ENCODE peak calls at places on chromosomes 13 and 19, in ten cellular contexts. O is SJSA1, G is transverse colon, A is A673, P is cardiac muscle cell, U is upper lobe of right lung, X is dorsolateral prefrontal cortex, Q is hepatocyte, R is Peyer's patch, I is uterus. N is an unnamed sample.

GRCh38 chr13:37340911-37341670 is 235.6 kb upstream of the CSNK1A1L start:
- DNase-seq in O (no peak), G (no peak), A (no peak), P (no peak), U (no peak), X (no peak), Q (no peak), R (no peak), I (no peak), N (no peak)

GRCh38 chr13:41389580-41389979 is 67.8 kb upstream of the RGCC start:
- DNase-seq in O (no peak), G (no peak), A (no peak), P (no peak), U (no peak), X (no peak), Q (no peak), R (no peak), I (no peak), N (no peak)

GRCh38 chr13:28464861-28465260 is 30.1 kb downstream of the FLT1 start:
- DNase-seq in O (no peak), G (no peak), A (no peak), P (no peak), U (no peak), X (no peak), Q (no peak), R (no peak), I (no peak), N (no peak)

GRCh38 chr19:49135686-49136085 is 16.3 kb downstream of the PPFIA3 start:
- DNase-seq in O (no peak), G (no peak), A (no peak), P (no peak), U (no peak), X (no peak), Q (no peak), R (no peak), I (no peak), N (no peak)

GRCh38 chr19:32373614-32374295 is 28.3 kb downstream of the ZNF507 start:
- DNase-seq in O (peak), G (peak), A (peak), P (peak), U (no peak), X (peak), Q (peak), R (no peak), I (peak), N (peak)

GRCh38 chr13:34901577-34901976 is 40.5 kb upstream of the NBEA start:
- DNase-seq in O (no peak), G (no peak), A (no peak), P (no peak), U (no peak), X (no peak), Q (no peak), R (no peak), I (no peak), N (no peak)

GRCh38 chr19:30593358-30593757 is 221.2 kb downstream of the ZNF536 start:
- DNase-seq in O (no peak), G (peak), A (no peak), P (no peak), U (no peak), X (no peak), Q (no peak), R (no peak), I (no peak), N (no peak)

GRCh38 chr19:4591296-4591695 is 31.8 kb upstream of the SEMA6B start:
- DNase-seq in O (no peak), G (no peak), A (no peak), P (no peak), U (no peak), X (no peak), Q (no peak), R (no peak), I (no peak), N (no peak)

GRCh38 chr19:21638776-21639175 is 128.6 kb downstream of the ZNF100 start:
- DNase-seq in O (no peak), G (no peak), A (no peak), P (no peak), U (no peak), X (no peak), Q (no peak), R (no peak), I (no peak), N (no peak)

GRCh38 chr19:16573296-16573695 is 1.1 kb upstream of the SLC35E1 start:
- DNase-seq in O (no peak), G (no peak), A (no peak), P (no peak), U (no peak), X (no peak), Q (no peak), R (no peak), I (no peak), N (no peak)

GRCh38 chr19:16571283-16571682 is 932 bp downstream of the SLC35E1 start:
- DNase-seq in O (no peak), G (no peak), A (peak), P (no peak), U (no peak), X (no peak), Q (no peak), R (no peak), I (no peak), N (no peak)

GRCh38 chr19:16569609-16570320 is 2.5 kb downstream of the SLC35E1 start:
- DNase-seq in O (no peak), G (no peak), A (no peak), P (no peak), U (peak), X (no peak), Q (no peak), R (no peak), I (no peak), N (no peak)

GRCh38 chr19:16572332-16573211 is at the start of gene SLC35E1:
- DNase-seq in O (peak), G (peak), A (peak), P (peak), U (peak), X (peak), Q (peak), R (peak), I (peak), N (peak)

DNA sequence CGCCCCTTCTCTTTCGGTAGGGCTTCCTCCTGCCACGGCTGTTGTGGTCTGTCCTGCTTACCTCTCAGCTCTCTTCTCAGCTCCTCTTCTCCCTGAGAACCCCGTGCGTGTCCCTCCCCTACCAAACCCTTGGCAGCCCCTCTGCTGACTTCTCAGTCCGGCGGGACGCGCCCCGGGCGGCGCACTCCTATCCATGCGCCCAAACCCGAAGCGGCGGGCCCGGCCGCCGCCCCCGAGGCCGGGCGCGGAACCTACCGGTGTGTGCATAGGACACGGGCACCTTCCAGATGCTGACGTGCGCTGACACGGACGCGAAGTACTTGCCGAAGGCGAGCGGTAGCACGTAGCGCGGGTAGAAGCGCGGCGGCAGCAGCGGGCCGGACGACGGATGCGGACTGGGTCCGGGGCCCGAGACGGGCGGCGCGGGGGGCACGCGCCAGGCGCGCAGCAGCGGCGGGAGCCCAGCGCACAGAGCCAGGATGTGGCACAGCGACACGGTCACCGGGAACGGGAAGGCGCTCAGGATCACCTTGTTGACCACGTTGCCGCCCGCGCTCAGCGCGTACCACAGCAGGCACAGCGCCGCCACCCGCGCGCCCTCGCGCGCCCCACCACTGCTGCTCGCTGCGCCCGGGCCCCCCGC is 405 bp downstream of the SLC35E1 start:
- DNase-seq in O (peak), G (peak), A (peak), P (no peak), U (no peak), X (no peak), Q (peak), R (peak), I (no peak), N (no peak)
- H3K27ac ChIP-seq in O (peak), G (peak), A (peak), P (peak), U (peak), X (peak), Q (peak), R (peak), I (peak), N (peak)

GRCh38 chr19:17334414-17335409 is at the start of gene ANO8:
- DNase-seq in O (peak), G (peak), A (peak), P (peak), U (peak), X (peak), Q (peak), R (peak), I (peak), N (peak)
- H3K4me3 ChIP-seq in O (peak), G (peak), A (peak), P (peak), U (peak), X (peak), Q (peak), R (peak), I (peak), N (peak)

DNA sequence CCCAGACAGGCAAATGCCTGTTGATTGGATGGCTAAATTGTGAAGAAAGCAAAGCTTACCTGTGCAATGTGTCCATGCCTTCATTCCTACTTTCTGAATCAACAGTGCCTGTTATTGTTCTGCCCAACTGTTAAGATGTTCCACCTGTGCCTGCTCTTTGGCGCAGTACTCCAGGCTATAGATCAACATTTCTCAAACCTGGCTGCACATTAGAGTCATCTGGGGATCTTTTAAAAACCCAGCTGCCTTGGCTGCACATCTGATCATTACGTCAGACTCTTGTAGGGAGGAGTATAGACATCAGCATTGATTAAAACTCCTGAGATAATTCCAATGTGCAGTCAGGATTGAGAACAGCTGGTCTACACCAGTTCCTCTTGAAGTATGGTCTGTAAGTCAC is 16.2 kb upstream of the CPB2 start:
- DNase-seq in O (no peak), G (no peak), A (no peak), P (no peak), U (no peak), X (no peak), Q (no peak), R (no peak), I (no peak), N (no peak)
- H3K27ac ChIP-seq in O (no peak), G (no peak), A (peak), P (no peak), U (no peak), X (peak), Q (no peak), R (no peak), I (no peak), N (no peak)

GRCh38 chr13:93226623-93227279 is at the start of gene GPC6:
- DNase-seq in O (peak), G (peak), A (peak), P (peak), U (no peak), X (peak), Q (peak), R (no peak), I (no peak), N (no peak)
- H3K4me3 ChIP-seq in O (peak), G (peak), A (peak), P (peak), U (peak), X (peak), Q (peak), R (peak), I (peak), N (peak)

DNA sequence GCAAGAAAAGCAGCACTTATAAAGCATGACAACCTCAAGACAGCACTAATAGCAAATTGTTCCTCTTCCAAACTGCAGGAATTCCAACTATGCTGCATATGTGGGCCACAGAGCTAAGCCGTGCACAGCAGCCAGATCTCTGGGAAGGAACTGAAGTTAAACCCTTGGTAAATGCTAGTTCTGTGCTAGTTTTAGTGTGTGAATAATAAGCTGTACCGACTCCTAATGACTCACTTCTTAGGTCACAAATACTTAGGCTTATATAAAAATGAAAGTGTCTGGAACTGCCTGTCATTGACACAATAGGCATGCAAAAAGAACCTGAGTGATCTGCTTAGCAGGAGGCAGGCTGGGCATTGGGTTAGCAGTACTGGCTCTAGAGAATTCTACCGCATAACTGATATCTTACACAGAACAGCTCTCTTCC is 21.2 kb upstream of the GTF3A start:
- DNase-seq in O (peak), G (no peak), A (peak), P (peak), U (no peak), X (no peak), Q (peak), R (no peak), I (no peak), N (no peak)
- H3K27ac ChIP-seq in O (no peak), G (peak), A (no peak), P (peak), U (peak), X (no peak), Q (peak), R (peak), I (no peak), N (peak)

DNA sequence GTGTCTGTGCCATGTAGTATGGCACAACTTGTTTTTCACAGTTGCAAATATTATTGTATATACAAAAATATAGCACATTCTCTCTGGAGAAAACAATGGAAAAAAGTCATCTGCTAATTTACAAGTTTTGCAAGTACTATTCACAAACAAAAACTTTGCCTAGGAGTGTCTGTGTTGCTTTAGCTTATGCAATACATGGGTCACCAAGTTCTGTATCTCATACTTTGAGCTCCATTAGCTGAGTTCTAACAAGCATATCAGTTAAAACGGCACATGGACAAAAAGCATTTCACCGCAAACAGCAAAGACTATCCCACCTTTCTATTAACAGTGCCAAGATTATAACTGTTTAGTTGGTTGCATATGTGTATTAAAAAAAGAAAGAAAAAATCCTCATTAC is 4.6 kb downstream of the SPRY2 start:
- DNase-seq in O (no peak), G (no peak), A (no peak), P (no peak), U (no peak), X (no peak), Q (no peak), R (no peak), I (no peak), N (no peak)
- H3K4me3 ChIP-seq in O (no peak), G (peak), A (no peak), P (peak), U (peak), X (peak), Q (peak), R (no peak), I (peak), N (peak)

DNA sequence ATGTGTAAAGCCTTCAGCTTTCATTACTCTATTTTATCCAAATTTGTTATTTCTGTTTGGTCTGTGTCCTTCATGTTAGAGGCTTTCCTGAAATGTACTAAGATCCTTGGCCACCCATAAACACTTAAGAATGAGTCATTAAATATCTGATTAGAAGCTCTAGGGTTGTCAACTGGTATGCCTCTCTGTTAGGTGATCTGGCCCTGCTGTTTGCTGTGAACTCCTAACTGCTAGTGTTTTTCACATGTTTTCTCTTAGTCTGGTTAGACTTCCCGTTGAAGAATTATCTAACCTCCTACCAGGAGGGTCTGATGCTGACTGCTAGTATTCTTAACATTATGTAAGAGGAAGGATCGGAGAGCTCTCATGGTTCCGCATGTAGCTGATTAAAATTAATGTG is 207.0 kb upstream of the SPRY2 start:
- DNase-seq in O (no peak), G (no peak), A (no peak), P (no peak), U (no peak), X (no peak), Q (no peak), R (no peak), I (no peak), N (no peak)
- H3K27ac ChIP-seq in O (no peak), G (no peak), A (no peak), P (no peak), U (no peak), X (no peak), Q (no peak), R (no peak), I (no peak), N (peak)

GRCh38 chr19:17553256-17553655 is 2.2 kb upstream of the COLGALT1 start:
- DNase-seq in O (no peak), G (peak), A (peak), P (no peak), U (no peak), X (peak), Q (no peak), R (no peak), I (peak), N (no peak)

GRCh38 chr19:17555480-17555928 is at the start of gene COLGALT1:
- DNase-seq in O (peak), G (peak), A (peak), P (peak), U (peak), X (peak), Q (peak), R (peak), I (peak), N (peak)

GRCh38 chr19:17556995-17557394 is 1.5 kb downstream of the COLGALT1 start:
- DNase-seq in O (no peak), G (no peak), A (no peak), P (no peak), U (no peak), X (no peak), Q (no peak), R (no peak), I (no peak), N (no peak)

GRCh38 chr19:17555929-17556813 is 722 bp downstream of the COLGALT1 start:
- DNase-seq in O (peak), G (peak), A (no peak), P (peak), U (peak), X (peak), Q (peak), R (peak), I (peak), N (no peak)

GRCh38 chr19:17554968-17555479 is 425 bp upstream of the COLGALT1 start:
- DNase-seq in O (no peak), G (no peak), A (no peak), P (no peak), U (no peak), X (no peak), Q (no peak), R (no peak), I (no peak), N (no peak)
- H3K4me3 ChIP-seq in O (peak), G (peak), A (peak), P (peak), U (peak), X (peak), Q (no peak), R (peak), I (peak), N (peak)

GRCh38 chr19:10625762-10626138 is 397 bp downstream of the SLC44A2 start:
- DNase-seq in O (no peak), G (no peak), A (no peak), P (no peak), U (no peak), X (no peak), Q (no peak), R (no peak), I (no peak), N (no peak)
- H3K27ac ChIP-seq in O (peak), G (peak), A (no peak), P (peak), U (peak), X (peak), Q (peak), R (peak), I (peak), N (peak)

N was measured in coronary artery.